ENCODE peak calls at places on chromosomes 3 and 15, in five cellular contexts. A, Z, N, E and U are unnamed samples.

GRCh38 chr15:41933771-41934170 is 38.6 kb downstream of the EHD4 start:
- DNase-seq in Z (no peak), E (peak), A (peak), N (no peak), U (no peak)

GRCh38 chr15:64246364-64247189 is 83.8 kb upstream of the PPIB start:
- DNase-seq in A (no peak), Z (peak), E (no peak), N (no peak), U (no peak)

GRCh38 chr3:58019343-58019742 is 11.1 kb downstream of the FLNB start:
- DNase-seq in E (no peak), Z (no peak), A (no peak), N (no peak), U (no peak)

GRCh38 chr3:56347219-56347871 is 120.9 kb downstream of the ERC2 start:
- DNase-seq in A (no peak), E (no peak), Z (peak), N (no peak), U (no peak)

GRCh38 chr15:50183112-50183794 is 1.3 kb downstream of the SLC27A2 start:
- DNase-seq in E (no peak), N (no peak), A (no peak), Z (peak), U (no peak)

GRCh38 chr3:9730747-9731205 is 759 bp upstream of the BRPF1 start:
- DNase-seq in A (no peak), N (no peak), Z (no peak), E (no peak), U (no peak)

GRCh38 chr15:46170326-46170725 is 535.5 kb downstream of the SQOR start:
- DNase-seq in E (no peak), Z (no peak), A (no peak), N (no peak), U (no peak)

GRCh38 chr3:39146611-39147373 is 6.6 kb downstream of the CSRNP1 start:
- DNase-seq in Z (peak), E (peak), N (no peak), A (peak), U (peak)

GRCh38 chr15:68022061-68022460 is 32.1 kb upstream of the PIAS1 start:
- DNase-seq in A (peak), Z (no peak), E (no peak), N (no peak), U (no peak)

GRCh38 chr15:53982876-53983275 is 4.6 kb downstream of the UNC13C start:
- DNase-seq in A (no peak), N (no peak), Z (no peak), E (no peak), U (no peak)

GRCh38 chr3:107222927-107223326 is 154.3 kb upstream of the CCDC54 start:
- DNase-seq in Z (no peak), A (no peak), N (no peak), E (no peak), U (no peak)

GRCh38 chr15:55774113-55774970 is 31.4 kb upstream of the PRTG start:
- DNase-seq in N (no peak), E (no peak), Z (peak), A (peak), U (no peak)

GRCh38 chr3:156483961-156484787 is 70.7 kb downstream of the SSR3 start:
- DNase-seq in Z (peak), E (no peak), A (no peak), N (peak), U (no peak)

GRCh38 chr15:20344601-20345400 is 196.8 kb downstream of the GOLGA6L6 start:
- DNase-seq in Z (no peak), E (peak), N (no peak), A (no peak), U (no peak)

GRCh38 chr3:153051427-153052095 is 110.5 kb upstream of the RAP2B start:
- DNase-seq in Z (no peak), A (no peak), E (no peak), N (no peak), U (no peak)

GRCh38 chr15:64767203-64767602 is 8.2 kb downstream of the RBPMS2 start:
- DNase-seq in Z (no peak), E (no peak), N (no peak), A (no peak), U (no peak)

GRCh38 chr3:49609314-49609713 is 55.0 kb downstream of the BSN start:
- DNase-seq in A (no peak), Z (no peak), E (no peak), N (no peak), U (no peak)

GRCh38 chr15:71730277-71731144 is 79.8 kb upstream of the NR2E3 start:
- DNase-seq in A (no peak), Z (peak), E (no peak), N (no peak), U (no peak)

GRCh38 chr3:146464005-146464595 is 5.3 kb downstream of the PLSCR2 start:
- DNase-seq in N (no peak), A (no peak), Z (no peak), E (no peak), U (no peak)

GRCh38 chr3:155516439-155516838 is 223.0 kb upstream of the STRIT1 start:
- DNase-seq in E (no peak), A (no peak), Z (no peak), N (no peak), U (no peak)

GRCh38 chr3:14836049-14836468 is 17.3 kb downstream of the FGD5 start:
- DNase-seq in E (peak), A (peak), Z (no peak), N (no peak), U (no peak)

GRCh38 chr3:116701070-116701469 is 8.5 kb upstream of the TUSC7 start:
- DNase-seq in E (no peak), Z (no peak), A (no peak), N (no peak), U (no peak)

GRCh38 chr15:46251873-46252272 is 617.0 kb downstream of the SQOR start:
- DNase-seq in E (no peak), A (no peak), Z (no peak), N (no peak), U (no peak)

GRCh38 chr15:40122239-40122638 is 13.6 kb upstream of the BMF start:
- DNase-seq in A (no peak), N (no peak), Z (no peak), E (no peak), U (no peak)

GRCh38 chr3:46987485-46988401 is 8.3 kb downstream of the NBEAL2 start:
- DNase-seq in E (peak), N (peak), Z (peak), A (peak), U (no peak)

GRCh38 chr3:29065211-29065785 is 215.6 kb upstream of the RBMS3 start:
- DNase-seq in N (no peak), A (no peak), Z (no peak), E (no peak), U (peak)

GRCh38 chr3:173396191-173397041 is 1.1 kb upstream of the NLGN1 start:
- DNase-seq in Z (no peak), A (no peak), N (no peak), E (no peak), U (no peak)

GRCh38 chr15:40104865-40105516 is 3.7 kb downstream of the BMF start:
- DNase-seq in A (peak), E (peak), Z (peak), N (peak), U (no peak)

GRCh38 chr3:126557761-126558160 is 971 bp downstream of the C3orf22 start:
- DNase-seq in Z (no peak), E (no peak), N (no peak), A (no peak), U (no peak)

GRCh38 chr3:65955792-65956477 is 82.8 kb downstream of the MAGI1 start:
- DNase-seq in E (no peak), Z (no peak), N (no peak), A (no peak), U (no peak)

GRCh38 chr3:87410110-87410509 is 133.7 kb upstream of the POU1F1 start:
- DNase-seq in A (no peak), E (no peak), Z (no peak), N (no peak), U (no peak)

GRCh38 chr15:45759910-45760309 is 125.1 kb downstream of the SQOR start:
- DNase-seq in A (no peak), N (no peak), E (no peak), Z (no peak), U (no peak)